ENCODE peak calls at places on chromosomes 2 and 18, in nine cellular contexts. D is Jurkat, Clone E6-1; P is CD8-positive, alpha-beta memory T cell; X is tibial artery; O is WERI-Rb-1; M is right cardiac atrium; V is MG63; N is A549; L is amniotic stem cell. K is an unnamed sample.

GRCh38 chr2:63059434-63060078 is 8.9 kb downstream of the OTX1 start:
- DNase-seq in P (no peak), X (no peak), V (no peak), D (no peak), L (no peak), M (no peak), N (no peak), O (peak), K (no peak)

GRCh38 chr18:58102875-58103274 is 58.8 kb downstream of the NEDD4L start:
- DNase-seq in V (no peak), P (no peak), D (no peak), N (no peak), M (no peak), O (no peak), X (no peak), L (no peak), K (no peak)

GRCh38 chr2:25000503-25001328 is 29.0 kb upstream of the DNAJC27 start:
- DNase-seq in D (no peak), P (no peak), M (no peak), V (peak), O (no peak), N (no peak), X (no peak), L (no peak), K (no peak)

GRCh38 chr2:238892796-238893195 is 44.9 kb downstream of the TWIST2 start:
- DNase-seq in V (no peak), X (no peak), N (no peak), D (no peak), P (no peak), L (no peak), O (no peak), M (peak), K (no peak)

GRCh38 chr2:27781496-27781895 is 10.0 kb downstream of the MRPL33 start:
- DNase-seq in M (no peak), P (no peak), X (no peak), D (no peak), N (no peak), V (no peak), L (no peak), O (no peak), K (no peak)

GRCh38 chr2:112340416-112340815 is 65.0 kb downstream of the ZC3H6 start:
- DNase-seq in V (no peak), N (no peak), O (no peak), X (no peak), P (no peak), M (no peak), D (no peak), L (no peak), K (no peak)

GRCh38 chr2:169069341-169069740 is at the start of gene DHRS9:
- DNase-seq in P (no peak), M (no peak), O (no peak), X (no peak), L (no peak), D (no peak), N (peak), V (peak), K (no peak)

GRCh38 chr2:126893606-126894005 is 5.1 kb upstream of the TEX51 start:
- DNase-seq in P (no peak), L (no peak), M (no peak), V (no peak), X (no peak), O (no peak), D (no peak), N (no peak), K (no peak)

GRCh38 chr2:19801367-19802087 is 100.3 kb downstream of the TTC32 start:
- DNase-seq in X (peak), D (no peak), V (peak), O (no peak), L (peak), P (no peak), M (peak), N (peak), K (peak)

K was measured in ureter.